ENCODE peak calls at places on chromosomes 2 and 18, in eight cellular contexts. B is HepG2, K is transverse colon, F is suprapubic skin, Y is stomach, G is A549, H is tibial nerve, S is upper lobe of left lung. J is an unnamed sample.
A peak's percentile ranks its signal among the peaks of the same experiment; 100 is the strongest.

GRCh38 chr2:40034198-40034597 is 255.1 kb upstream of the THUMPD2 start:
- DNase-seq in Y (no peak), S (no peak), F (no peak), G (no peak), B (no peak), H (no peak), K (no peak), J (no peak)

GRCh38 chr2:29309090-29310054 is 194.2 kb downstream of the CLIP4 start:
- DNase-seq in B (peak; percentile 62), H (no peak), G (peak; percentile 80), K (peak; percentile 29), F (no peak), Y (peak; percentile 56), S (no peak), J (no peak)

GRCh38 chr18:50293039-50293438 is 5.5 kb upstream of the CXXC1 start:
- DNase-seq in Y (no peak), F (no peak), B (no peak), K (no peak), G (no peak), H (no peak), S (no peak), J (no peak)

GRCh38 chr2:171553236-171553635 is 31.0 kb downstream of the CYBRD1 start:
- DNase-seq in Y (no peak), B (peak; percentile 13), G (no peak), S (no peak), K (no peak), F (no peak), H (no peak), J (no peak)

GRCh38 chr2:10768063-10768507 is 44.5 kb downstream of the PDIA6 start:
- DNase-seq in B (no peak), K (no peak), S (no peak), H (no peak), F (peak; percentile 60), Y (no peak), G (no peak), J (no peak)

GRCh38 chr2:80548469-80548868 is 243.9 kb upstream of the LRRTM1 start:
- DNase-seq in K (no peak), S (no peak), B (no peak), F (no peak), G (no peak), H (no peak), Y (peak; percentile 40), J (no peak)

GRCh38 chr2:65746919-65747678 is 314.7 kb upstream of the SPRED2 start:
- DNase-seq in Y (no peak), F (no peak), G (no peak), H (no peak), B (no peak), K (no peak), S (no peak), J (peak; percentile 65)

GRCh38 chr18:38579764-38580163 is 1014.2 kb upstream of the CELF4 start:
- DNase-seq in B (no peak), G (no peak), S (no peak), K (no peak), Y (no peak), H (no peak), F (no peak), J (no peak)

GRCh38 chr2:118310016-118310877 is 222.0 kb downstream of the INSIG2 start:
- DNase-seq in H (no peak), S (peak; percentile 91), F (peak; percentile 82), Y (no peak), B (no peak), G (no peak), K (peak; percentile 13), J (peak; percentile 15)

GRCh38 chr2:172446524-172447063 is 19.2 kb downstream of the ITGA6 start:
- DNase-seq in Y (no peak), B (no peak), S (no peak), F (no peak), H (no peak), G (no peak), K (no peak), J (no peak)

GRCh38 chr2:43158259-43158880 is 68.0 kb downstream of the ZFP36L2 start:
- DNase-seq in B (peak; percentile 74), K (peak; percentile 85), S (no peak), Y (peak; percentile 87), F (peak; percentile 89), H (peak; percentile 40), G (peak; percentile 79), J (peak; percentile 70)

GRCh38 chr2:159227467-159227866 is 59.0 kb downstream of the WDSUB1 start:
- DNase-seq in B (no peak), K (no peak), S (no peak), H (no peak), Y (no peak), G (no peak), F (no peak), J (no peak)

GRCh38 chr18:3970929-3971328 is 484.2 kb downstream of the DLGAP1 start:
- DNase-seq in G (no peak), S (no peak), H (no peak), K (no peak), B (no peak), Y (no peak), F (no peak), J (no peak)

GRCh38 chr2:113979172-113980128 is 89.6 kb downstream of the ACTR3 start:
- DNase-seq in S (peak; percentile 86), Y (no peak), K (no peak), B (no peak), H (no peak), F (no peak), G (no peak), J (no peak)

GRCh38 chr2:172230301-172230700 is 127.6 kb upstream of the DLX2 start:
- DNase-seq in S (no peak), G (no peak), K (no peak), H (no peak), F (no peak), Y (no peak), B (no peak), J (no peak)

GRCh38 chr2:73243884-73244570 is 9.9 kb downstream of the CCT7 start:
- DNase-seq in Y (no peak), S (no peak), F (no peak), B (no peak), K (no peak), H (no peak), G (no peak), J (no peak)

GRCh38 chr2:239937866-239938640 is 87.1 kb downstream of the NDUFA10 start:
- DNase-seq in B (no peak), G (no peak), F (peak; percentile 77), H (no peak), Y (peak; percentile 16), K (no peak), S (no peak), J (peak; percentile 6)

GRCh38 chr2:150570712-150571111 is 83.2 kb upstream of the RND3 start:
- DNase-seq in F (no peak), G (peak; percentile 30), B (no peak), H (no peak), Y (no peak), S (no peak), K (no peak), J (no peak)

GRCh38 chr2:173720310-173720709 is 244.9 kb downstream of the SP3 start:
- DNase-seq in H (no peak), G (no peak), Y (no peak), S (no peak), B (no peak), K (no peak), F (no peak), J (no peak)

GRCh38 chr2:23801396-23801795 is 125.5 kb downstream of the ATAD2B start:
- DNase-seq in Y (no peak), K (no peak), H (no peak), F (no peak), B (no peak), S (no peak), G (no peak), J (no peak)

GRCh38 chr2:54613794-54614257 is 109.6 kb upstream of the EML6 start:
- DNase-seq in K (no peak), B (no peak), F (no peak), Y (no peak), G (peak; percentile 22), H (no peak), S (no peak), J (no peak)

GRCh38 chr2:216683846-216684245 is 11.5 kb downstream of the IGFBP5 start:
- DNase-seq in H (peak; percentile 75), S (no peak), F (peak; percentile 92), B (peak; percentile 61), K (peak; percentile 54), Y (no peak), G (no peak), J (peak; percentile 48)

GRCh38 chr18:49682301-49683190 is 120.7 kb downstream of the LIPG start:
- DNase-seq in G (no peak), K (no peak), Y (no peak), H (no peak), S (no peak), F (no peak), B (no peak), J (no peak)

GRCh38 chr2:133077259-133077822 is 407.3 kb upstream of the LYPD1 start:
- DNase-seq in S (no peak), Y (no peak), B (no peak), K (no peak), F (no peak), G (no peak), H (no peak), J (no peak)

GRCh38 chr18:38362286-38362792 is 796.7 kb upstream of the CELF4 start:
- DNase-seq in S (no peak), Y (no peak), F (no peak), K (no peak), G (no peak), H (no peak), B (no peak), J (no peak)

DNA sequence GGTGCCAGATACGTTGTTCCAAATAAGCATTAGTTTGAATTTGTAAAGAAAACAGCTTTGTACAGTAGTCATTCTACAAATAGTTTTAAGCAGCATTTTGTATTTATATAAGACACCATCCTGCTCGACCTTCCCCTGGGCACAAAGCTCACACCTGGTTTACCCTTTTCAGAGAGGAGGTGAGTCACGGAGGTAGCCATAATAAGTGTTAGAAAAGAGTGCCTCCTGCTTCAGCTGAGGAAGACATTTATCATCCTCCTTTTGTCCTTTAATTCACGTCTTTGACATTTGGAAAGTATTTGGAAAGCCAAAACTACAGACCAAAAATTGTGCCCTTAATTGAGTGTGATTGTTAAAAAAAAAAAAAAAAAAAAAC is 6.8 kb downstream of the RAB12 start:
- DNase-seq in F (no peak), S (no peak), Y (no peak), H (no peak), K (no peak), G (no peak), B (peak; percentile 35), J (no peak)
- TF ChIP-seq EP300 in F (no peak), S (no peak), Y (no peak), H (no peak), K (no peak), G (no peak), B (no peak), J (no peak)

GRCh38 chr2:33060405-33060804 is 113.7 kb downstream of the LTBP1 start:
- DNase-seq in H (no peak), S (no peak), B (no peak), F (no peak), K (no peak), G (no peak), Y (no peak), J (no peak)
- H3K4me3 ChIP-seq in H (no peak overlapping the region), S (no peak overlapping the region), B (no peak overlapping the region), F (no peak overlapping the region), K (no peak overlapping the region), G (no peak overlapping the region), Y (no peak overlapping the region), J (no peak overlapping the region)

GRCh38 chr2:222698276-222698675 is 26.8 kb downstream of the MOGAT1 start:
- DNase-seq in Y (no peak), S (no peak), K (no peak), G (no peak), F (no peak), H (no peak), B (no peak), J (no peak)
- TF ChIP-seq POLR2A in Y (no peak), S (no peak), K (no peak), G (no peak), F (no peak), H (no peak), B (no peak), J (no peak)

GRCh38 chr2:31979966-31980365 is 30.8 kb downstream of the MEMO1 start:
- DNase-seq in B (no peak), K (no peak), F (no peak), Y (no peak), G (no peak), H (no peak), S (no peak), J (no peak)
- TF ChIP-seq EP300 in B (no peak), K (no peak), F (no peak), Y (no peak), G (no peak), H (no peak), S (no peak), J (no peak)

J was measured in ovary.